ENCODE peak calls at places on chromosome 17, in six cellular contexts. K is D341Med, L is GM23338, M is left ventricle myocardium superior, Z is sciatic nerve, A is left colon. S is an unnamed sample.
A peak's percentile ranks its signal among the peaks of the same experiment; 100 is the strongest.

GRCh38 chr17:76000755-76001521 is at the start of gene CDK3:
- DNase-seq in L (no peak), Z (no peak), M (peak; percentile 21), K (peak; percentile 47), A (peak; percentile 76), S (no peak)

GRCh38 chr17:31524926-31525800 is 133.7 kb downstream of the RAB11FIP4 start:
- DNase-seq in A (peak; percentile 96), K (peak; percentile 93), M (peak; percentile 93), L (peak; percentile 98), Z (peak; percentile 93), S (peak; percentile 80)

GRCh38 chr17:82787081-82787848 is 35.4 kb downstream of the TBCD start:
- DNase-seq in M (no peak), L (no peak), A (no peak), Z (no peak), K (no peak), S (no peak)

GRCh38 chr17:80425835-80426426 is 11.0 kb downstream of the ENDOV start:
- DNase-seq in A (no peak), L (no peak), Z (no peak), M (no peak), K (peak; percentile 42), S (peak; percentile 4)

GRCh38 chr17:79075433-79075805 is 795 bp downstream of the ENGASE start:
- DNase-seq in A (no peak), M (no peak), Z (no peak), K (no peak), L (peak; percentile 29), S (no peak)

GRCh38 chr17:75535119-75535537 is 9.6 kb downstream of the LLGL2 start:
- DNase-seq in L (no peak), A (peak; percentile 73), M (no peak), K (no peak), Z (no peak), S (no peak)

GRCh38 chr17:82299452-82299851 is 18.0 kb downstream of the CD7 start:
- DNase-seq in Z (no peak), A (no peak), L (peak; percentile 55), M (no peak), K (no peak), S (no peak)

GRCh38 chr17:45432405-45433113 is at the start of gene ARHGAP27:
- DNase-seq in K (no peak), A (peak; percentile 84), M (peak; percentile 77), L (peak; percentile 78), Z (no peak), S (no peak)

GRCh38 chr17:81837641-81838040 is 2.8 kb upstream of the PPP1R27 start:
- DNase-seq in A (no peak), L (no peak), Z (no peak), K (no peak), M (no peak), S (no peak)

GRCh38 chr17:81277421-81277820 is 17.7 kb downstream of the SLC38A10 start:
- DNase-seq in A (peak; percentile 56), Z (no peak), K (no peak), L (no peak), M (peak; percentile 80), S (no peak)

GRCh38 chr17:51351890-51352289 is 91.5 kb downstream of the UTP18 start:
- DNase-seq in L (no peak), Z (peak; percentile 68), K (no peak), A (no peak), M (peak; percentile 38), S (no peak)

GRCh38 chr17:78748730-78749317 is 33.2 kb downstream of the CYTH1 start:
- DNase-seq in L (no peak), A (peak; percentile 50), M (peak; percentile 61), K (no peak), Z (peak; percentile 72), S (no peak)

GRCh38 chr17:42405963-42406495 is 17.0 kb downstream of the CAVIN1 start:
- DNase-seq in K (peak; percentile 88), L (peak; percentile 92), Z (peak; percentile 93), A (peak; percentile 88), M (peak; percentile 92), S (peak; percentile 79)

GRCh38 chr17:42182927-42183734 is 2.1 kb downstream of the HCRT start:
- DNase-seq in M (no peak), Z (no peak), K (no peak), L (no peak), A (no peak), S (no peak)

GRCh38 chr17:41392278-41392677 is 5.1 kb downstream of the KRT31 start:
- DNase-seq in L (no peak), M (no peak), Z (no peak), A (no peak), K (no peak), S (no peak)

GRCh38 chr17:42068979-42069378 is 18.6 kb upstream of the C17orf113 start:
- DNase-seq in M (no peak), L (no peak), Z (no peak), K (no peak), A (no peak), S (no peak)

GRCh38 chr17:39676198-39676819 is 8.1 kb downstream of the PNMT start:
- DNase-seq in M (peak; percentile 90), A (peak; percentile 86), K (peak; percentile 74), L (no peak), Z (no peak), S (no peak)

GRCh38 chr17:9622961-9623360 is 22.4 kb upstream of the USP43 start:
- DNase-seq in M (no peak), Z (no peak), L (no peak), A (no peak), K (no peak), S (no peak)

GRCh38 chr17:77444653-77445029 is 303.9 kb downstream of the SEC14L1 start:
- DNase-seq in M (peak; percentile 73), L (no peak), A (no peak), Z (no peak), K (no peak), S (no peak)

GRCh38 chr17:32569171-32570080 is 82.6 kb downstream of the CDK5R1 start:
- DNase-seq in K (no peak), M (no peak), A (no peak), Z (no peak), L (no peak), S (no peak)

GRCh38 chr17:32741381-32741780 is 135.5 kb downstream of the MYO1D start:
- DNase-seq in K (no peak), M (no peak), Z (no peak), A (no peak), L (no peak), S (no peak)

GRCh38 chr17:78959803-78960202 is 19.9 kb downstream of the LGALS3BP start:
- DNase-seq in M (no peak), L (no peak), Z (no peak), A (no peak), K (no peak), S (no peak)

GRCh38 chr17:74981979-74982662 is 5.3 kb upstream of the CDR2L start:
- DNase-seq in A (peak; percentile 75), L (peak; percentile 94), K (peak; percentile 99), Z (peak; percentile 79), M (peak; percentile 88), S (peak; percentile 73)

GRCh38 chr17:34858941-34859562 is 102.2 kb downstream of the CCT6B start:
- DNase-seq in Z (no peak), L (no peak), A (no peak), K (no peak), M (no peak), S (no peak)

GRCh38 chr17:74374786-74375185 is 7.5 kb downstream of the GPR142 start:
- DNase-seq in A (no peak), K (no peak), Z (no peak), L (no peak), M (no peak), S (no peak)

GRCh38 chr17:44840274-44840673 is 7.4 kb upstream of the HIGD1B start:
- DNase-seq in K (no peak), M (no peak), Z (no peak), L (no peak), A (no peak), S (no peak)

GRCh38 chr17:6502871-6503509 is 53.4 kb downstream of the PITPNM3 start:
- DNase-seq in Z (no peak), K (no peak), M (no peak), A (no peak), L (no peak), S (no peak)

GRCh38 chr17:42598905-42599304 is 10.3 kb downstream of the RETREG3 start:
- DNase-seq in A (no peak), L (no peak), M (no peak), Z (no peak), K (peak; percentile 84), S (no peak)

GRCh38 chr17:57605734-57606105 is 139.4 kb downstream of the CCDC182 start:
- DNase-seq in Z (no peak), L (no peak), A (no peak), M (no peak), K (no peak), S (no peak)